ENCODE peak calls at places on chromosome 22, in seven cellular contexts. G is mesendoderm; U is CD8-positive, alpha-beta memory T cell; L is pancreas; D is hepatocyte; Y is thoracic aorta; M is IMR-90. E is an unnamed sample. For H3K4me1, the result is how much of the 10 kb centered on the place peaks cover.

GRCh38 chr22:22877523-22878210 is 9.9 kb upstream of the IGLL5 start:
- DNase-seq in U (peak), L (no peak), Y (no peak), M (peak), G (peak), D (peak), E (peak)

GRCh38 chr22:46352691-46353386 is 17.3 kb downstream of the TRMU start:
- DNase-seq in D (peak), G (peak), U (no peak), L (peak), M (peak), Y (no peak), E (no peak)

GRCh38 chr22:39926175-39927152 is 25.6 kb downstream of the GRAP2 start:
- DNase-seq in U (no peak), L (no peak), G (no peak), D (peak), M (no peak), Y (no peak), E (no peak)

GRCh38 chr22:19852177-19852781 is 2.4 kb downstream of the GNB1L start:
- DNase-seq in G (no peak), Y (no peak), L (peak), M (no peak), U (no peak), D (peak), E (no peak)

GRCh38 chr22:46620588-46621242 is 529 bp downstream of the GRAMD4 start:
- DNase-seq in Y (no peak), U (no peak), G (no peak), M (no peak), D (no peak), L (no peak), E (no peak)

GRCh38 chr22:19385221-19385906 is 46.2 kb downstream of the HIRA start:
- DNase-seq in D (no peak), G (no peak), M (no peak), L (no peak), U (no peak), Y (no peak), E (no peak)

GRCh38 chr22:34333285-34333684 is 413.0 kb upstream of the LARGE1 start:
- DNase-seq in Y (no peak), D (no peak), G (no peak), L (no peak), U (no peak), M (no peak), E (no peak)

GRCh38 chr22:37163618-37164534 is 14.2 kb upstream of the IL2RB start:
- DNase-seq in G (no peak), L (peak), U (no peak), D (no peak), Y (no peak), M (no peak), E (no peak)

GRCh38 chr22:39773976-39774539 is 119.5 kb downstream of the ENTHD1 start:
- DNase-seq in G (peak), Y (no peak), U (no peak), M (peak), D (peak), L (no peak), E (peak)

GRCh38 chr22:48486163-48486957 is 1341.3 kb downstream of the BRD1 start:
- DNase-seq in G (no peak), D (peak), Y (no peak), L (no peak), M (no peak), U (no peak), E (no peak)

GRCh38 chr22:39728236-39728860 is 157.8 kb downstream of the CACNA1I start:
- DNase-seq in L (no peak), U (no peak), Y (no peak), D (no peak), G (no peak), M (no peak), E (no peak)

GRCh38 chr22:41382098-41382578 is 396 bp downstream of the TEF start:
- DNase-seq in M (no peak), U (peak), D (peak), L (no peak), Y (peak), G (no peak), E (no peak)

GRCh38 chr22:19086944-19087343 is 35.3 kb downstream of the DGCR2 start:
- DNase-seq in M (peak), D (no peak), G (no peak), U (no peak), L (no peak), Y (no peak), E (peak)

GRCh38 chr22:49531533-49531895 is 296.2 kb downstream of the BRD1 start:
- DNase-seq in L (no peak), U (no peak), D (no peak), G (no peak), Y (no peak), M (no peak), E (no peak)

GRCh38 chr22:47807506-47807905 is 1045.1 kb downstream of the TBC1D22A start:
- DNase-seq in L (no peak), D (no peak), G (no peak), M (no peak), U (no peak), Y (no peak), E (no peak)

GRCh38 chr22:32661296-32661695 is 140.2 kb upstream of the TIMP3 start:
- DNase-seq in L (no peak), U (no peak), Y (no peak), M (peak), G (no peak), D (peak), E (peak)

GRCh38 chr22:41648431-41648830 is 27.3 kb downstream of the XRCC6 start:
- DNase-seq in M (no peak), D (no peak), L (no peak), Y (no peak), U (no peak), G (no peak), E (no peak)

GRCh38 chr22:39520874-39521857 is 804 bp downstream of the ATF4 start:
- DNase-seq in D (peak), L (peak), G (peak), U (peak), M (peak), Y (no peak), E (peak)

GRCh38 chr22:43155789-43156188 is 4.4 kb downstream of the TSPO start:
- DNase-seq in G (no peak), D (no peak), Y (no peak), U (no peak), M (no peak), L (peak), E (no peak)

GRCh38 chr22:19868773-19869471 is 14.2 kb upstream of the GNB1L start:
- DNase-seq in G (no peak), M (no peak), L (peak), U (no peak), D (no peak), Y (no peak), E (no peak)

GRCh38 chr22:47918936-47919505 is 1156.6 kb downstream of the TBC1D22A start:
- DNase-seq in L (no peak), U (no peak), D (no peak), M (no peak), Y (no peak), G (no peak), E (no peak)

GRCh38 chr22:17570851-17571631 is 7.7 kb downstream of the SLC25A18 start:
- DNase-seq in L (no peak), D (peak), M (peak), Y (peak), G (peak), U (no peak), E (peak)

GRCh38 chr22:42994917-42995562 is 19.9 kb downstream of the PACSIN2 start:
- DNase-seq in U (no peak), G (no peak), D (peak), M (peak), L (no peak), Y (peak), E (peak)

GRCh38 chr22:20977516-20978170 is 4.5 kb upstream of the LZTR1 start:
- DNase-seq in G (no peak), L (no peak), M (no peak), Y (no peak), U (no peak), D (no peak), E (no peak)

GRCh38 chr22:27573280-27573711 is 228.3 kb downstream of the MN1 start:
- DNase-seq in U (no peak), L (no peak), G (no peak), Y (no peak), D (no peak), M (no peak), E (no peak)

GRCh38 chr22:22684605-22685561 is 40.5 kb downstream of the GGTLC2 start:
- DNase-seq in U (no peak), D (peak), M (peak), G (peak), Y (no peak), L (peak), E (peak)

GRCh38 chr22:23156286-23156685 is 11.0 kb downstream of the RAB36 start:
- DNase-seq in G (peak), M (no peak), D (no peak), L (no peak), U (no peak), Y (no peak), E (no peak)

GRCh38 chr22:35150163-35151107 is 84.5 kb downstream of the ISX start:
- DNase-seq in U (peak), M (peak), Y (no peak), D (peak), L (peak), G (peak), E (peak)

GRCh38 chr22:49152146-49152929 is 675.3 kb downstream of the BRD1 start:
- DNase-seq in L (no peak), G (peak), D (no peak), Y (no peak), M (no peak), U (no peak), E (no peak)

GRCh38 chr22:37930952-37931440 is 22.4 kb downstream of the C22orf23 start:
- DNase-seq in M (no peak), L (no peak), U (no peak), Y (no peak), D (no peak), G (no peak), E (no peak)

GRCh38 chr22:39176673-39177455 is 24.4 kb upstream of the CBX7 start:
- DNase-seq in G (no peak), D (no peak), L (no peak), M (no peak), Y (no peak), U (no peak), E (no peak)

GRCh38 chr22:50170453-50171318 is at the start of gene PANX2:
- DNase-seq in M (no peak), U (no peak), G (no peak), L (peak), Y (no peak), D (no peak), E (peak)

GRCh38 chr22:24177045-24177444 is 4.2 kb upstream of the SUSD2 start:
- DNase-seq in D (no peak), G (no peak), M (no peak), Y (no peak), U (no peak), L (peak), E (no peak)
- H3K4me1 ChIP-seq in D (under half), G (under half), M (under half), Y (half or more), U (under half), L (under half), E (under half)

GRCh38 chr22:25736378-25737011 is 5.5 kb upstream of the MYO18B start:
- DNase-seq in Y (no peak), G (no peak), D (no peak), U (no peak), M (no peak), L (no peak), E (no peak)
- H3K27ac ChIP-seq in Y (no peak), G (no peak), D (no peak), U (no peak), M (no peak), L (no peak), E (no peak)

GRCh38 chr22:30121988-30122387 is 41.7 kb downstream of the HORMAD2 start:
- DNase-seq in L (no peak), D (no peak), G (no peak), Y (no peak), U (no peak), M (no peak), E (no peak)

GRCh38 chr22:30127749-30128166 is 47.5 kb downstream of the HORMAD2 start:
- DNase-seq in Y (no peak), D (no peak), U (no peak), G (no peak), M (peak), L (no peak), E (peak)

GRCh38 chr22:30128511-30128910 is 48.2 kb downstream of the HORMAD2 start:
- DNase-seq in D (no peak), Y (no peak), L (no peak), M (no peak), G (no peak), U (no peak), E (no peak)

GRCh38 chr22:30123463-30123862 is 43.2 kb downstream of the HORMAD2 start:
- DNase-seq in U (no peak), L (no peak), Y (no peak), M (no peak), G (no peak), D (no peak), E (no peak)
- H3K4me1 ChIP-seq in U (under half), L (under half), Y (under half), M (under half), G (under half), D (under half), E (under half)

GRCh38 chr22:29225422-29226090 is 19.9 kb downstream of the EMID1 start:
- DNase-seq in M (peak), U (no peak), D (peak), G (no peak), Y (no peak), L (peak), E (peak)

GRCh38 chr22:29224121-29224858 is 18.6 kb downstream of the EMID1 start:
- DNase-seq in U (no peak), G (no peak), D (peak), Y (no peak), M (no peak), L (peak), E (peak)

GRCh38 chr22:29219881-29220670 is 14.4 kb downstream of the EMID1 start:
- DNase-seq in U (no peak), Y (no peak), G (no peak), L (peak), D (peak), M (no peak), E (no peak)

GRCh38 chr22:29226246-29226981 is 20.7 kb downstream of the EMID1 start:
- DNase-seq in D (no peak), Y (no peak), U (no peak), L (no peak), M (no peak), G (no peak), E (no peak)

DNA sequence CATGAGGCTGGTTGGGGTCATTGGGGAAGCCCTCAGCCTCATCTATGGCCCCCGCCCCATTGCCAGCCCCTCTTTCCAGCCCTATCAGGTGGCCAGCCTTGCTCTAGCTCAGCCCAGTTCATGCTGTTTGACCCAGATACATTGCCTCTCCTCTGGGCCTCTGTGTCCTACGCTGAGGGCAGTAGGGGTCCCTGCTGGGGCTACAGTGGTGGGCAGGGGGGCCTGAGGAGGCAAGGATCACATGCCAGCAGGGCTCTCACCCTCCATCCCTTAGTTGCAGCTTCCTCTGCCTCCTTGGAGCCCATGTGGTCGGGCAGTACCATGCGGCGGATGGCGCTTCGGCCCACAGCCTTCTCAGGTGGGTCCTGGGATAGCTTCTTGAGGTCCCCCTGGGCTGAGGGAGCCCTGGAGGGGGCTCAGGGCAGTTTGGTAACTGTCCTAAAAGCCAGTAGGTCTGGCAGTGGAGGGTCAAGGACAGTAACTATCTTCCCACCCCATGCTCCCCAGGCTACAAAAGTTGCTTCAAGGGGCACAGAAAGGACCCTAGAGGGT is 19.2 kb downstream of the EMID1 start:
- DNase-seq in L (no peak), D (no peak), G (no peak), M (no peak), U (no peak), Y (no peak), E (no peak)
- H3K27ac ChIP-seq in L (no peak), D (no peak), G (no peak), M (no peak), U (no peak), Y (no peak), E (no peak)

E was measured in fibroblast of lung.